ENCODE peak calls at places on chromosomes 1 and 21, in four cellular contexts. R, F, T and W are unnamed samples.

GRCh38 chr1:202994756-202995155 is 12.4 kb upstream of the TMEM183A start:
- DNase-seq in F (no peak), R (no peak), T (no peak), W (no peak)

GRCh38 chr1:35727434-35727825 is 8.7 kb upstream of the C1orf216 start:
- DNase-seq in R (no peak), T (no peak), F (no peak), W (no peak)

GRCh38 chr1:64691631-64692030 is 53.2 kb upstream of the RAVER2 start:
- DNase-seq in R (peak; percentile 24), F (no peak), T (no peak), W (no peak)

GRCh38 chr1:36222481-36223372 is 1.5 kb upstream of the THRAP3 start:
- DNase-seq in R (peak; percentile 32), F (no peak), T (no peak), W (no peak)

GRCh38 chr1:208127791-208128408 is 116.3 kb downstream of the PLXNA2 start:
- DNase-seq in T (no peak), F (no peak), R (peak; percentile 30), W (no peak)

GRCh38 chr1:2580691-2581090 is 5.9 kb upstream of the PRXL2B start:
- DNase-seq in T (no peak), F (no peak), R (no peak), W (no peak)

GRCh38 chr1:200332716-200333115 is 77.1 kb downstream of the ZNF281 start:
- DNase-seq in T (no peak), R (no peak), F (no peak), W (no peak)

GRCh38 chr1:204350857-204351573 is 8.7 kb downstream of the PLEKHA6 start:
- DNase-seq in F (peak; percentile 72), T (peak; percentile 79), R (peak; percentile 96), W (peak; percentile 25)

GRCh38 chr1:247360116-247360898 is 28.6 kb upstream of the ZNF496 start:
- DNase-seq in R (no peak), F (no peak), T (peak; percentile 60), W (no peak)

GRCh38 chr1:231332761-231333160 is 4.9 kb downstream of the EXOC8 start:
- DNase-seq in F (no peak), T (no peak), R (no peak), W (no peak)

GRCh38 chr1:10776206-10776905 is 20.1 kb downstream of the CASZ1 start:
- DNase-seq in F (no peak), T (no peak), R (no peak), W (no peak)

GRCh38 chr1:220363196-220363831 is 91.1 kb upstream of the RAB3GAP2 start:
- DNase-seq in F (no peak), T (no peak), R (no peak), W (no peak)

GRCh38 chr1:103333141-103333540 is 192.4 kb upstream of the RNPC3 start:
- DNase-seq in F (no peak), R (no peak), T (no peak), W (no peak)

DNA sequence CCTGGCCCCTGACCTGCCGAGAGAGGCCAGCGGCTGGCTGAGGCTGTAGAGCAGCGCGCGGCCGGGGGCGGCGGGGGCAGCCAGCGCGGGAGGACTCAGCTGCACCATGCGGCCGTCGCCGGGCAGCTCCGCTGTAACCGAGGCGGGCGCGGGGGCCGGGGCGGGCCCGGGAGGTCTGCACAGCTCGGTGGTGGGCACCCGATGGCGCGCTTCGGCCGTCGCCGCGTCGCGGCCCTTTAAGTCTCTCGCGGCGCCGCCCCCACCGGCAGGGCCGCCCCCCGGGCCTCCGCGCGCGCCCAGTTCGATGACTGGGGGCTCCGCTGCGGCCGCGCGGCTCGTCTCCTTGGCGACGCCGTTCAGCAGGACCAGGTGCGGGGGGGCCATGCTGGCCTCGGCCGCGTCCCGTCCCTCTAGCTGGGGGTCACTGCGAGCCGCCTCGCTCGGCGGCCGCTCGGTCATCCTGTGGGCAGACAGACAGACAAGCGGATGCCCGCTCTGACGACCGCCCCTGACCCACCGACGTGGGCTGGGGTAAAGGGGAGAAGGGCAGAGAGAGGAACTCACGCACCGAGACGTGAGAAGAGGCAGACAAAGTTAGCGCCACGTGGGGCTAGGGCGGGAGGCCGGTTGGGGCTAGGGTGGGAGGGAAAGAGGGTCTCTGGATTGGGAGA is 6.5 kb downstream of the TAL1 start:
- DNase-seq in F (no peak), R (peak; percentile 36), T (peak; percentile 10), W (no peak)
- H3K4me1 ChIP-seq in F (peaks cover 6% of the 10 kb centered on the region), R (peaks cover 55% of the 10 kb centered on the region), T (peaks cover 16% of the 10 kb centered on the region), W (peaks cover 14% of the 10 kb centered on the region)

DNA sequence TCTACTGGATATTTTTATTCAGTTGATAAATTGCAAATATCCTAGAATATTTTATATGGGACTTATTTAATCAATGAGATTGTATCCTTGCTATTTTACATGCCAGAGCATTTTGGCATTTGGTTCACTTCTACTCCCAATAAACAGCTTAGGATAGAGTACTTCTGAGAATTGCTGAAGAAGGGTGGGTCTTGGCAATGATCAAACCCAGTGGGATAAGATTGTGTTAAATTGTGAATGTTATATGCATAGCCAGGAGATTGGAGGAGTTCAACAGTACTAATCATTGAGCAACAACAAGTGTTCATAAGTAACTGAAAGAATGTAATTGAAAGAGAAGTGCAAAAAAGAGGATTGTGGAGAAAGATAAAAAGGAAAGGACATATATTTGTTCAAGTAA is 60.1 kb downstream of the SDCCAG8 start:
- DNase-seq in R (no peak), T (no peak), F (no peak), W (no peak)
- H3K4me3 ChIP-seq in R (peak overlapping the region; percentile 28), T (no peak overlapping the region), F (no peak overlapping the region), W (no peak overlapping the region)

DNA sequence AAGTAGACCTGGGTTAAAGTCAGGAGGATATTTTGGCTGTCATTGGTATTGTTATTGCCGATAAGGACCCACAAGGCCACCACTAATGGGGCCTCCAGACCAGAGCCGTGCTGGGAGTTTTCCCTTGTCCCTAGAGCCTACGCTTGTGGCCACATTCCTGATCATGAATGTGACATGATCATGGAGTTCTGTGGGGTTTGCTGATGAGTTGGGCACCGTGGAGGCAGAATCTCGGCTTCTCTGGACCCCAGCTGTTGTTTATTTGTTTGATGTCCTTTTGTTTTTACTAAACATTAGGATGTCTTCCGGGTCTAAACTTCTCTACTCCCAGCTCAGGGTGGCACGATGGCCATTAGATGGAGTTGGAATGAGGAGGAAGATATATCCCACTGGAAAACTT is 74.9 kb upstream of the TMPRSS2 start:
- DNase-seq in T (no peak), F (no peak), R (no peak), W (no peak)
- H3K4me1 ChIP-seq in T (no peaks in the 10 kb centered on the region), F (no peaks in the 10 kb centered on the region), R (no peaks in the 10 kb centered on the region), W (no peaks in the 10 kb centered on the region)

GRCh38 chr1:155134322-155134721 is 1.3 kb upstream of the SLC50A1 start:
- DNase-seq in F (no peak), R (no peak), T (no peak), W (no peak)
- H3K4me3 ChIP-seq in F (peak overlapping the region; percentile 75), R (peak overlapping the region; percentile 82), T (no peak overlapping the region), W (peak overlapping the region; percentile 93)

GRCh38 chr1:8017495-8018310 is 8.4 kb downstream of the ERRFI1 start:
- DNase-seq in F (peak; percentile 37), R (no peak), T (no peak), W (no peak)

GRCh38 chr1:8014381-8014988 is 11.6 kb downstream of the ERRFI1 start:
- DNase-seq in T (no peak), R (no peak), F (no peak), W (no peak)

GRCh38 chr1:8015809-8016165 is 10.3 kb downstream of the ERRFI1 start:
- DNase-seq in T (peak; percentile 66), F (no peak), R (no peak), W (peak; percentile 51)

GRCh38 chr1:8015036-8015808 is 10.9 kb downstream of the ERRFI1 start:
- DNase-seq in F (no peak), R (peak; percentile 84), T (peak; percentile 74), W (no peak)

DNA sequence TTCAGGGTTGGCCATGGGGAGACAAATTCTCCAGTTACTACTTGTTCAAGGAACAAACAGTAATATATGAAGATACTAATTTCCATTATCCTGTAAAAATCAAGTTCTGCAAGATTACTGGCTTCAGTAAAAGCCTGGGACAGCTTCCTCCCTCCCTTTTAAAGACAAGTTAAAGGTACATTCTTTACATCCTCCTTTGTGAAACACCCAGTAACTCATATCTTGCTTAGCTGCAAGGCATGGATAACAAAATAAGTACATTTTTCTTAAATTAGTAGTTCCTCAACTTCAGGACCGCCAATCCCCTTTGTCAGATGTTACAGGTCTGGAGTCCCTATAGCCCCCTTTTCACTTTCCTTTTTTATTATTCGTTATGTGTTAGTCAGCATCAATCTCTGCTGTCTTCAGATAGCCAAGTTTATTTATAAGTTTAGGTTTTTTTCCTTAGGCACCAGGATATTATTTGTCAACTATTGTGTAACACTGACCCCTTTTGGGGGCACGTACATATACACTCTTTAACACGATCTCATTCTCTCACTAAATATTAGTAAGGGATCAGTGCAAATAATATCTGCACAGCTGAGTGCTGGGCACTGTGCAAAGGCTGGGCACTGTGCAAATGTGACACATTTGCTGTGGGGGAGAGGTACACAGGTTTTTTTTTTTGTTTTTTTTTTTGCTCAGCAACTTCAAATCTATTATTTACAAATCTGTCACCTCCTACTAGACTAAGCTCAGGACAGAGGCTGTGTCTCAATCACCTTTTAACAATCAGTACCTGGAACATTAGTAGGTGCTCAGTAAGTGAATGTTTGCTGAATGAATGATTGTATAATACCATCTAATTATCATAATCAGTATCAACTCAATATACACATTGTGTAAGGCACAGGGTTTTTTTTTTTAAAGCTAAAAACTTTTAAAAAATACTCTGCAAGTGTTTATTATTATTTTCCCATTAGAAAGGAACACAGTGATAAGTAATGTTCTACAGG is 9.6 kb downstream of the ERRFI1 start:
- DNase-seq in T (no peak), R (no peak), F (no peak), W (no peak)
- H3K4me1 ChIP-seq in T (no peaks in the 10 kb centered on the region), R (peaks cover 64% of the 10 kb centered on the region), F (peaks cover 76% of the 10 kb centered on the region), W (peaks cover 98% of the 10 kb centered on the region)

GRCh38 chr1:174799136-174799479 is 200.6 kb upstream of the CACYBP start:
- DNase-seq in R (no peak), F (no peak), T (no peak), W (no peak)

GRCh38 chr1:174800951-174801350 is 198.8 kb upstream of the CACYBP start:
- DNase-seq in R (no peak), T (no peak), F (no peak), W (no peak)

GRCh38 chr1:174797398-174797797 is 202.3 kb upstream of the CACYBP start:
- DNase-seq in T (no peak), R (no peak), F (no peak), W (no peak)

GRCh38 chr1:174795806-174796205 is 203.9 kb upstream of the CACYBP start:
- DNase-seq in T (no peak), F (no peak), R (no peak), W (no peak)

DNA sequence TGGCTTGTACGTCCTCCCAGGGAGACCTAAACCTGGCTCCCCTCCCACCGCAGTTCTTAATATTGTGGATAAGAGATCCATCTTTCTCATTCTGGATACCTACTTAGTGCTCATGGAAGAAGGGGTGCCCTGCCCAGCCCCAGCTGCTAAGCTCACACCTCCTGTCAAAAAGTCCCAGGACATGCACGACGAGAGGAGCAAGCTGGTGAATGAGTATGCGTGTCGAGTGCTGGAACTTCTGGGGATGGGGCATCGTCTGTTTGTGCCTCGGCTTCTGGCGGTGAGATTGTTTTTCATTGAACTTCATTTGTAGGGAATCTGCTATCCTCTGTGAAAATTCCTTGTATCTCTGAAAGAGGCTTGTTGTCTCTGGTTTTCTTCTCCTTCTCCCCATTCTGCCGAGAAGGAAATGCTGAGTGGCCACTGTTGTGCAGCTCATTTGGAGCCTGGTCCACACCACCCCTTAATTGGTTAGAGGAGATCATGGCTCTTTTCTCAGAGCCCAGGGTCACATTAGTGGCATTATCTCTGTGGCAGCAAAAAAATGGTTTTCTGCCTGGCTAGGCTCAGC is 199.4 kb upstream of the CACYBP start:
- DNase-seq in R (peak; percentile 35), F (no peak), T (no peak), W (no peak)
- H3K4me3 ChIP-seq in R (peak overlapping the region; percentile 61), F (peak overlapping the region; percentile 63), T (peak overlapping the region; percentile 44), W (peak overlapping the region; percentile 49)

GRCh38 chr1:178536844-178537371 is 24.0 kb downstream of the TEX35 start:
- DNase-seq in R (no peak), T (peak; percentile 36), F (peak; percentile 62), W (peak; percentile 79)
- H3K4me1 ChIP-seq in R (no peaks in the 10 kb centered on the region), T (peaks cover 4% of the 10 kb centered on the region), F (peaks cover 16% of the 10 kb centered on the region), W (peaks cover 24% of the 10 kb centered on the region)